ENCODE peak calls at places on chromosomes 7 and 10, in five cellular contexts. R is stomach, C is A549, Z is IMR-90, Y is testis. H is an unnamed sample.

GRCh38 chr10:7317799-7318446 is 92.9 kb downstream of the SFMBT2 start:
- DNase-seq in R (no peak), C (no peak), Z (no peak), Y (no peak), H (no peak)

GRCh38 chr7:123348700-123349099 is 148.9 kb upstream of the SLC13A1 start:
- DNase-seq in R (no peak), C (no peak), Z (no peak), Y (no peak), H (no peak)

GRCh38 chr7:132581431-132581830 is 5.2 kb upstream of the PLXNA4 start:
- DNase-seq in R (no peak), C (no peak), Z (no peak), Y (no peak), H (no peak)

GRCh38 chr7:127751723-127752448 is 99.9 kb downstream of the SND1 start:
- DNase-seq in R (peak; percentile 26), C (no peak), Z (peak; percentile 75), Y (no peak), H (no peak)

GRCh38 chr10:71076473-71077142 is 135.8 kb upstream of the UNC5B start:
- DNase-seq in R (no peak), C (no peak), Z (no peak), Y (peak; percentile 9), H (peak; percentile 1)

GRCh38 chr10:124496150-124496549 is 34.5 kb downstream of the LHPP start:
- DNase-seq in R (no peak), C (no peak), Z (no peak), Y (no peak), H (no peak)

GRCh38 chr7:19621740-19622139 is 87.1 kb downstream of the POLR1F start:
- DNase-seq in R (no peak), C (no peak), Z (peak; percentile 0), Y (no peak), H (no peak)

GRCh38 chr7:150860291-150860977 is 8.1 kb downstream of the AOC1 start:
- DNase-seq in R (no peak), C (no peak), Z (no peak), Y (no peak), H (peak; percentile 33)

GRCh38 chr10:75350791-75351190 is 50.8 kb downstream of the ZNF503 start:
- DNase-seq in R (no peak), C (peak; percentile 12), Z (peak; percentile 80), Y (no peak), H (no peak)

GRCh38 chr10:72375585-72375984 is 20.9 kb upstream of the DNAJB12 start:
- DNase-seq in R (no peak), C (peak; percentile 40), Z (no peak), Y (peak; percentile 68), H (no peak)
- TF ChIP-seq CTCF in R (peak; percentile 11), C (peak; percentile 17), Z (peak; percentile 15), Y (no peak), H (no peak)

GRCh38 chr7:26200444-26201260 is at the start of gene HNRNPA2B1:
- DNase-seq in R (peak; percentile 98), C (peak; percentile 97), Z (peak; percentile 97), Y (peak; percentile 99), H (peak; percentile 97)
- TF ChIP-seq POLR2A in R (no peak), C (peak; percentile 99), Z (peak; percentile 100), Y (peak; percentile 100), H (peak; percentile 100)

GRCh38 chr7:155963771-155964195 is 151.5 kb upstream of the SHH start:
- DNase-seq in R (peak; percentile 20), C (no peak), Z (no peak), Y (no peak), H (no peak)
- H3K4me1 ChIP-seq in R (no peaks in the 10 kb centered on the region), C (peaks cover 9% of the 10 kb centered on the region), Z (no peaks in the 10 kb centered on the region), Y (no peaks in the 10 kb centered on the region), H (no peaks in the 10 kb centered on the region)

GRCh38 chr10:8830064-8830463 is 775.6 kb downstream of the GATA3 start:
- DNase-seq in R (no peak), C (no peak), Z (no peak), Y (no peak), H (no peak)

GRCh38 chr10:8830876-8831275 is 776.4 kb downstream of the GATA3 start:
- DNase-seq in R (no peak), C (no peak), Z (no peak), Y (no peak), H (no peak)

GRCh38 chr10:8825611-8826010 is 771.1 kb downstream of the GATA3 start:
- DNase-seq in R (no peak), C (no peak), Z (no peak), Y (no peak), H (no peak)

DNA sequence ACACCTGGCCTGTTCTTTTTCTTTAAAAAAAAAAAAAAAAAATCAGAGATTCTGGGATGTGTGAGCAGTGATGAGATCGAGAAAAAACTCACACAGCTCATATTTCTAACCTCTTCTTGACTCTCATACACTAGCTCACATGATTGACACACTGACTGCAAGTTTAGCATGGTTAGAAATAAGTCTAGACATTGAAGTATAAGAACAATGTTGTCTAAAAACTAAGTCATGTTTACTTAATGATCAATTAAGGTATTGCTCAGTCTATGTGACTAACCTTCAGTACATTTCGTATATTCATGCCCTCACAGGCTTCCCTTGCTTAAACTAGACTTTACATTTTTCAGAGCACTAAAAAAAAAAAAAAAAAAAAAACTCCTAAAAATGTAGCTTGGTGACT is 775.1 kb downstream of the GATA3 start:
- DNase-seq in R (no peak), C (peak; percentile 29), Z (no peak), Y (no peak), H (no peak)
- TF ChIP-seq CTCF in R (no peak), C (no peak), Z (no peak), Y (no peak), H (no peak)

H was measured in adrenal gland.